ENCODE peak calls at places on chromosome 15, in eight cellular contexts. One of them, this sample, is unnamed.

GRCh38 chr15:51267714-51268105 is 70.7 kb downstream of the CYP19A1 start:
- DNase-seq in GDM1: no peak
- DNase-seq in NCI-H1436: no peak
- DNase-seq in tibial artery: no peak
- DNase-seq in EL: peak; percentile 22
- DNase-seq in germinal center: no peak
- DNase-seq in T follicular helper cell: no peak
- DNase-seq in posterior cingulate gyrus: peak; percentile 43
- DNase-seq in this sample: peak; percentile 53

GRCh38 chr15:33330931-33331330 is 20.2 kb downstream of the RYR3 start:
- DNase-seq in GDM1: no peak
- DNase-seq in NCI-H1436: no peak
- DNase-seq in tibial artery: no peak
- DNase-seq in EL: no peak
- DNase-seq in germinal center: no peak
- DNase-seq in T follicular helper cell: no peak
- DNase-seq in posterior cingulate gyrus: no peak
- DNase-seq in this sample: no peak

GRCh38 chr15:39969871-39970270 is 36.0 kb downstream of the EIF2AK4 start:
- DNase-seq in GDM1: no peak
- DNase-seq in NCI-H1436: no peak
- DNase-seq in tibial artery: peak; percentile 69
- DNase-seq in EL: peak; percentile 60
- DNase-seq in germinal center: no peak
- DNase-seq in T follicular helper cell: no peak
- DNase-seq in posterior cingulate gyrus: peak; percentile 53
- DNase-seq in this sample: no peak

GRCh38 chr15:74222705-74223104 is 13.4 kb upstream of the CCDC33 start:
- DNase-seq in GDM1: no peak
- DNase-seq in NCI-H1436: peak; percentile 71
- DNase-seq in tibial artery: no peak
- DNase-seq in EL: no peak
- DNase-seq in germinal center: no peak
- DNase-seq in T follicular helper cell: no peak
- DNase-seq in posterior cingulate gyrus: no peak
- DNase-seq in this sample: peak; percentile 90

GRCh38 chr15:64127521-64128275 is 23.8 kb upstream of the SNX22 start:
- DNase-seq in GDM1: no peak
- DNase-seq in NCI-H1436: no peak
- DNase-seq in tibial artery: no peak
- DNase-seq in EL: no peak
- DNase-seq in germinal center: no peak
- DNase-seq in T follicular helper cell: no peak
- DNase-seq in posterior cingulate gyrus: no peak
- DNase-seq in this sample: no peak

GRCh38 chr15:90686435-90687218 is 30.5 kb upstream of the BLM start:
- DNase-seq in GDM1: peak; percentile 48
- DNase-seq in NCI-H1436: no peak
- DNase-seq in tibial artery: no peak
- DNase-seq in EL: no peak
- DNase-seq in germinal center: no peak
- DNase-seq in T follicular helper cell: no peak
- DNase-seq in posterior cingulate gyrus: no peak
- DNase-seq in this sample: no peak

GRCh38 chr15:31477851-31478250 is 151.2 kb downstream of the KLF13 start:
- DNase-seq in GDM1: no peak
- DNase-seq in NCI-H1436: no peak
- DNase-seq in tibial artery: peak; percentile 3
- DNase-seq in EL: no peak
- DNase-seq in germinal center: no peak
- DNase-seq in T follicular helper cell: no peak
- DNase-seq in posterior cingulate gyrus: no peak
- DNase-seq in this sample: no peak

GRCh38 chr15:69143756-69144436 is 16.5 kb upstream of the GLCE start:
- DNase-seq in GDM1: no peak
- DNase-seq in NCI-H1436: peak; percentile 13
- DNase-seq in tibial artery: no peak
- DNase-seq in EL: no peak
- DNase-seq in germinal center: no peak
- DNase-seq in T follicular helper cell: no peak
- DNase-seq in posterior cingulate gyrus: no peak
- DNase-seq in this sample: no peak

GRCh38 chr15:33190539-33190938 is 4.0 kb downstream of the FMN1 start:
- DNase-seq in GDM1: no peak
- DNase-seq in NCI-H1436: no peak
- DNase-seq in tibial artery: no peak
- DNase-seq in EL: no peak
- DNase-seq in germinal center: no peak
- DNase-seq in T follicular helper cell: no peak
- DNase-seq in posterior cingulate gyrus: no peak
- DNase-seq in this sample: no peak

GRCh38 chr15:84108725-84109124 is 126.8 kb upstream of the GOLGA6L4 start:
- DNase-seq in GDM1: no peak
- DNase-seq in NCI-H1436: no peak
- DNase-seq in tibial artery: no peak
- DNase-seq in EL: peak; percentile 5
- DNase-seq in germinal center: no peak
- DNase-seq in T follicular helper cell: no peak
- DNase-seq in posterior cingulate gyrus: no peak
- DNase-seq in this sample: no peak

GRCh38 chr15:77839970-77840609 is 207.4 kb upstream of the LINGO1 start:
- DNase-seq in GDM1: no peak
- DNase-seq in NCI-H1436: no peak
- DNase-seq in tibial artery: peak; percentile 49
- DNase-seq in EL: no peak
- DNase-seq in germinal center: no peak
- DNase-seq in T follicular helper cell: no peak
- DNase-seq in posterior cingulate gyrus: no peak
- DNase-seq in this sample: no peak

GRCh38 chr15:69316281-69316680 is 17.6 kb downstream of the PAQR5 start:
- DNase-seq in GDM1: no peak
- DNase-seq in NCI-H1436: no peak
- DNase-seq in tibial artery: no peak
- DNase-seq in EL: no peak
- DNase-seq in germinal center: no peak
- DNase-seq in T follicular helper cell: no peak
- DNase-seq in posterior cingulate gyrus: no peak
- DNase-seq in this sample: no peak

GRCh38 chr15:83571820-83572707 is 81.9 kb upstream of the ADAMTSL3 start:
- DNase-seq in GDM1: no peak
- DNase-seq in NCI-H1436: no peak
- DNase-seq in tibial artery: no peak
- DNase-seq in EL: peak; percentile 21
- DNase-seq in germinal center: peak; percentile 33
- DNase-seq in T follicular helper cell: no peak
- DNase-seq in posterior cingulate gyrus: no peak
- DNase-seq in this sample: no peak

GRCh38 chr15:67133738-67134576 is 68.6 kb downstream of the SMAD3 start:
- DNase-seq in GDM1: peak; percentile 27
- DNase-seq in NCI-H1436: no peak
- DNase-seq in tibial artery: peak; percentile 61
- DNase-seq in EL: no peak
- DNase-seq in germinal center: peak; percentile 56
- DNase-seq in T follicular helper cell: peak; percentile 62
- DNase-seq in posterior cingulate gyrus: no peak
- DNase-seq in this sample: no peak

GRCh38 chr15:77821959-77822256 is 189.2 kb upstream of the LINGO1 start:
- DNase-seq in GDM1: no peak
- DNase-seq in NCI-H1436: no peak
- DNase-seq in tibial artery: no peak
- DNase-seq in EL: no peak
- DNase-seq in germinal center: no peak
- DNase-seq in T follicular helper cell: no peak
- DNase-seq in posterior cingulate gyrus: no peak
- DNase-seq in this sample: no peak

GRCh38 chr15:71288348-71288955 is 173.2 kb downstream of the THSD4 start:
- DNase-seq in GDM1: no peak
- DNase-seq in NCI-H1436: no peak
- DNase-seq in tibial artery: no peak
- DNase-seq in EL: no peak
- DNase-seq in germinal center: no peak
- DNase-seq in T follicular helper cell: no peak
- DNase-seq in posterior cingulate gyrus: no peak
- DNase-seq in this sample: no peak

GRCh38 chr15:87753539-87753938 is 503.0 kb downstream of the NTRK3 start:
- DNase-seq in GDM1: no peak
- DNase-seq in NCI-H1436: no peak
- DNase-seq in tibial artery: no peak
- DNase-seq in EL: no peak
- DNase-seq in germinal center: no peak
- DNase-seq in T follicular helper cell: no peak
- DNase-seq in posterior cingulate gyrus: no peak
- DNase-seq in this sample: peak; percentile 30

GRCh38 chr15:25797511-25798206 is 65.5 kb downstream of the ATP10A start:
- DNase-seq in GDM1: no peak
- DNase-seq in NCI-H1436: no peak
- DNase-seq in tibial artery: peak; percentile 72
- DNase-seq in EL: no peak
- DNase-seq in germinal center: no peak
- DNase-seq in T follicular helper cell: no peak
- DNase-seq in posterior cingulate gyrus: no peak
- DNase-seq in this sample: no peak

GRCh38 chr15:81312790-81313543 is 11.0 kb downstream of the STARD5 start:
- DNase-seq in GDM1: no peak
- DNase-seq in NCI-H1436: no peak
- DNase-seq in tibial artery: peak; percentile 93
- DNase-seq in EL: peak; percentile 98
- DNase-seq in germinal center: no peak
- DNase-seq in T follicular helper cell: no peak
- DNase-seq in posterior cingulate gyrus: peak; percentile 32
- DNase-seq in this sample: no peak

GRCh38 chr15:99993681-99994131 is 260.5 kb upstream of the LYSMD4 start:
- DNase-seq in GDM1: no peak
- DNase-seq in NCI-H1436: no peak
- DNase-seq in tibial artery: peak; percentile 54
- DNase-seq in EL: no peak
- DNase-seq in germinal center: no peak
- DNase-seq in T follicular helper cell: no peak
- DNase-seq in posterior cingulate gyrus: no peak
- DNase-seq in this sample: no peak

GRCh38 chr15:80034633-80035032 is 24.8 kb upstream of the ZFAND6 start:
- DNase-seq in GDM1: no peak
- DNase-seq in NCI-H1436: peak; percentile 7
- DNase-seq in tibial artery: no peak
- DNase-seq in EL: no peak
- DNase-seq in germinal center: no peak
- DNase-seq in T follicular helper cell: no peak
- DNase-seq in posterior cingulate gyrus: no peak
- DNase-seq in this sample: no peak

GRCh38 chr15:81316267-81316666 is 7.7 kb downstream of the STARD5 start:
- DNase-seq in GDM1: no peak
- DNase-seq in NCI-H1436: no peak
- DNase-seq in tibial artery: no peak
- DNase-seq in EL: no peak
- DNase-seq in germinal center: no peak
- DNase-seq in T follicular helper cell: no peak
- DNase-seq in posterior cingulate gyrus: no peak
- DNase-seq in this sample: no peak

GRCh38 chr15:70974004-70974832 is 81.6 kb downstream of the LRRC49 start:
- DNase-seq in GDM1: no peak
- DNase-seq in NCI-H1436: no peak
- DNase-seq in tibial artery: no peak
- DNase-seq in EL: peak; percentile 64
- DNase-seq in germinal center: no peak
- DNase-seq in T follicular helper cell: no peak
- DNase-seq in posterior cingulate gyrus: no peak
- DNase-seq in this sample: no peak

GRCh38 chr15:85312925-85313324 is 67.5 kb upstream of the AKAP13 start:
- DNase-seq in GDM1: no peak
- DNase-seq in NCI-H1436: no peak
- DNase-seq in tibial artery: no peak
- DNase-seq in EL: peak; percentile 58
- DNase-seq in germinal center: no peak
- DNase-seq in T follicular helper cell: no peak
- DNase-seq in posterior cingulate gyrus: no peak
- DNase-seq in this sample: no peak

GRCh38 chr15:27784107-27784506 is 315.0 kb downstream of the OCA2 start:
- DNase-seq in GDM1: no peak
- DNase-seq in NCI-H1436: no peak
- DNase-seq in tibial artery: no peak
- DNase-seq in EL: no peak
- DNase-seq in germinal center: no peak
- DNase-seq in T follicular helper cell: no peak
- DNase-seq in posterior cingulate gyrus: no peak
- DNase-seq in this sample: no peak

GRCh38 chr15:96353931-96354730 is 23.6 kb downstream of the NR2F2 start:
- DNase-seq in GDM1: no peak
- DNase-seq in NCI-H1436: no peak
- DNase-seq in tibial artery: peak; percentile 81
- DNase-seq in EL: peak; percentile 58
- DNase-seq in germinal center: no peak
- DNase-seq in T follicular helper cell: no peak
- DNase-seq in posterior cingulate gyrus: no peak
- DNase-seq in this sample: no peak

This sample was measured in BE2C.